ENCODE peak calls at places on chromosome 16, in four cellular contexts. E is HepG2, D is WTC11, V is K562. R is an unnamed sample.

GRCh38 chr16:89581045-89581695 is 5.6 kb downstream of the CPNE7 start:
- DNase-seq in E (peak; percentile 50), D (no peak), V (no peak), R (no peak)

GRCh38 chr16:85027968-85028637 is 508 bp downstream of the KIAA0513 start:
- DNase-seq in E (no peak), D (no peak), V (no peak), R (no peak)

GRCh38 chr16:89863741-89864391 is 9.5 kb upstream of the TCF25 start:
- DNase-seq in E (no peak), D (no peak), V (no peak), R (no peak)

GRCh38 chr16:52964290-52964689 is 88.4 kb downstream of the CHD9NB start:
- DNase-seq in E (no peak), D (no peak), V (no peak), R (no peak)

GRCh38 chr16:832652-833336 is 32.3 kb upstream of the GNG13 start:
- DNase-seq in E (no peak), D (no peak), V (no peak), R (no peak)

GRCh38 chr16:89620406-89620841 is 7.0 kb downstream of the DPEP1 start:
- DNase-seq in E (no peak), D (no peak), V (no peak), R (no peak)

GRCh38 chr16:25553711-25554436 is 137.9 kb upstream of the HS3ST4 start:
- DNase-seq in E (no peak), D (no peak), V (peak; percentile 44), R (no peak)

GRCh38 chr16:71670537-71670936 is 44.6 kb downstream of the MARVELD3 start:
- DNase-seq in E (peak; percentile 94), D (no peak), V (no peak), R (no peak)

GRCh38 chr16:30491744-30492308 is 19.3 kb downstream of the ITGAL start:
- DNase-seq in E (peak; percentile 56), D (no peak), V (peak; percentile 53), R (peak; percentile 22)

GRCh38 chr16:85347213-85347591 is 234.9 kb upstream of the CIBAR2 start:
- DNase-seq in E (peak; percentile 23), D (peak; percentile 77), V (peak; percentile 75), R (peak; percentile 53)

GRCh38 chr16:59881366-59881765 is 1147.2 kb upstream of the GOT2 start:
- DNase-seq in E (no peak), D (no peak), V (no peak), R (no peak)

DNA sequence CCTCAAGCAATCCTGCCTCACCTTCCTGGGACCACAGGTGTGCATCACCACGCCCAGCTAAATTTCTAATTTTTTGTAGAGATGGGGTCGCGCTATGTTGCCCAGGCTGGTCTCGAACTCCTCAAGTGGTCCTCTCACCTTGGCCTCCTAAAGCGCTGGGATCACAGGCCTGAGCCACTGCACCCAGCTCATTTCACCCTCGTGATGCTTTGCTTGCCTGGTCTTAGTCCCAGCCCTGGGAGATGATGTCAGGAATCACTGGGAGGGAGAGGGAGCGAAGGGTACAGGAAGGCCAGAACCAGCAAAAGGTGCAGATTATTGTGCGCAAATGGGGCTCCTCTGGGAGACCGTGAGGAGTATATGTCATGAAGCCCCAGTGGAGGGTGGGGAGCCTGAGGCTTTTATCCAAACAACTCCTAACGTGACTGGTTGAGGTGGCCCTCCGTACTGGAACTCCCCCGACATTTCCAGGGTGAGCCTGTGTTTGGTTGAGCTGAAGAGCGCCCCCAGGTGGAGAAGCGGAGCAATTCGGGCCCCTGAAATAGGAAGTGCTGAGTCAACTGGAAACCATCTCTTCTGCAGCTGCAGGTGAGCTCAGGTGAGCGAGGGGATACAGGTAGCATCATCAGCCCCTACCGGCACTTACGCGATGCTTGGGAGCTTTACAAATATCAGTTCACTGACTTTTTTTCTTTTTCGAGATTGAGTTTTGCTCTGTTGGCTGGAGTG is 41.2 kb upstream of the HAPSTR1 start:
- DNase-seq in E (peak; percentile 52), D (peak; percentile 84), V (peak; percentile 53), R (peak; percentile 41)
- TF ChIP-seq ELF4 in E (no peak), D (no peak), V (no peak), R (no peak)

GRCh38 chr16:50166511-50167500 is 13.7 kb downstream of the TENT4B start:
- DNase-seq in E (peak; percentile 50), D (no peak), V (no peak), R (no peak)
- TF ChIP-seq ELF4 in E (no peak), D (no peak), V (no peak), R (no peak)

GRCh38 chr16:24471616-24472015 is 67.8 kb upstream of the RBBP6 start:
- DNase-seq in E (no peak), D (no peak), V (no peak), R (no peak)
- TF ChIP-seq ELF4 in E (no peak), D (no peak), V (no peak), R (no peak)

GRCh38 chr16:47052666-47053640 is 79.5 kb upstream of the DNAJA2 start:
- DNase-seq in E (no peak), D (no peak), V (no peak), R (no peak)

GRCh38 chr16:47053895-47054294 is 80.4 kb upstream of the DNAJA2 start:
- DNase-seq in E (no peak), D (no peak), V (no peak), R (no peak)

GRCh38 chr16:47049901-47050583 is 76.6 kb upstream of the DNAJA2 start:
- DNase-seq in E (no peak), D (no peak), V (no peak), R (no peak)

GRCh38 chr16:47047804-47048203 is 74.3 kb upstream of the DNAJA2 start:
- DNase-seq in E (no peak), D (no peak), V (no peak), R (no peak)

GRCh38 chr16:47051031-47051430 is 77.6 kb upstream of the DNAJA2 start:
- DNase-seq in E (no peak), D (no peak), V (no peak), R (no peak)
- TF ChIP-seq ELF4 in E (no peak), D (no peak), V (no peak), R (no peak)

GRCh38 chr16:4934591-4934990 is 2.4 kb downstream of the PPL start:
- DNase-seq in E (no peak), D (no peak), V (no peak), R (no peak)

GRCh38 chr16:4936991-4937781 is at the start of gene PPL:
- DNase-seq in E (peak; percentile 93), D (peak; percentile 99), V (peak; percentile 98), R (no peak)

GRCh38 chr16:4936181-4936990 is 562 bp downstream of the PPL start:
- DNase-seq in E (no peak), D (peak; percentile 67), V (peak; percentile 70), R (no peak)

GRCh38 chr16:4933871-4934395 is 3.0 kb downstream of the PPL start:
- DNase-seq in E (no peak), D (no peak), V (no peak), R (no peak)

GRCh38 chr16:4935231-4935855 is 1.6 kb downstream of the PPL start:
- DNase-seq in E (no peak), D (no peak), V (no peak), R (no peak)
- TF ChIP-seq ELF4 in E (no peak), D (no peak), V (no peak), R (no peak)

DNA sequence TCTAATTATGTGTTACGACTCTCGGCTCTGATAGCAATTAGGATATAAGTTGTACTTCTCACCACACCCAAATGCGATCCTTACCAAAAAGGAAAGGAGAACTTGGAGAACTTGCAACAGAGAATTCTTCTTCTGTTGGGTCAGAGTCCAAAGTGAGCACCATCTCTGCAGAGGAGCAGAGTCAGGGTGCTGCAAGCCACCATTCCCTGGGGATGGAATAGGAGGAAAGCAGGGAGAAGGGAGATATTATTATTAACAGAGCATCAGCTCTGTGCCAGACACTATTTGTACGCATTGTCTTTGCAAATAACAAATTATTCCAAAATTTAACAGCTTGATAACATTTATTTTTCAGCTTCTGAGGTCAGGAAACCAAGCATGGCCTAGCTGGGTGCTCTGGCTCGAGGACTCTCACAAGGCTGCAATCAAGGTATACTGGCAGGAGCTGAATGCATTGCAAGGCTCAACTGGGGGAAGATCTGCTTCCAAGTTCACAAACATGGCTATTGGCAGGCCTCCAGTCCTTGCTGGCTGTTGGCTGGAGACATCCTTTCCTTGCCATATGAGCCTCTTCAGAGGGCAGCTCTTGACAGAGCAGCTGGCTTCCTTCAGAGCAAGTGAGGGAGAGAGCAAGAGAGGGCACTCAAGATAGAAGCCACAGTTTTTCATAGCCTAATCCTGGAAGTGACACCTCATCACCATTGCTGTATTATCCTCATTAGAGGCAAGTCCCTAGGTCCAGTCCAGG is 296.2 kb upstream of the CDH5 start:
- DNase-seq in E (no peak), D (no peak), V (no peak), R (no peak)
- TF ChIP-seq ELF4 in E (no peak), D (no peak), V (no peak), R (no peak)

DNA sequence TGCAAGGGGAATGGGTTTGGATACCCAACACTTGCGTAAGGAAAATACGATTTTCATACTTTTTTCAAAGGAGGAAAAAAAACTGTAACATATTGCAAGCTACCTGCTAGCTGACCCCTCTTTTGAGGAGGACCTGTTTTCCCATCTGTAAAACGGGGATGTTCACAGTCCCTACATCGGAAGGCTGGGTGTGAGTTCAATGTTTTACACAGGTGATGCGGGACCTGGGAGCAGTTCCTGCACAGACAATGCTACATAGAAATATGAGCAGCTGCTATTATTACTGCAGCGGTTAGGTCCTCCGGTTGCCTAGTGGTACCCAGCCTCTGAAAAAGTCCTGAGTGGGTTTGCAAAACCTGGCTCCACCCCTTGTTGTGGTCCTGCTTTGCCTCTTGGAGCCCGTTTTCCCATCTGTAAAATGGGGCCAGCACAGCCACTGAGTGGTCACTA is 3.5 kb downstream of the SOCS1 start:
- DNase-seq in E (no peak), D (no peak), V (no peak), R (no peak)
- TF ChIP-seq ELF4 in E (no peak), D (no peak), V (no peak), R (no peak)